ENCODE peak calls at places on chromosomes 2 and 18, in eight cellular contexts. K is HS-5; A is heart left ventricle; V is Kasumi-1; Z is fibroblast of lung; O is GM12865; H is fibroblast of the aortic adventitia; W is stimulated activated CD4-positive, alpha-beta T cell treated with anti-CD3 and anti-CD28 coated beads, Interleukin-12 subunit alpha, Interleukin-12 subunit beta, amount 100 ng/mL, for 48 hours. I is an unnamed sample.

GRCh38 chr2:46796843-46797625 is 118.6 kb downstream of the MCFD2 start:
- DNase-seq in K (no peak), A (no peak), V (no peak), Z (no peak), O (no peak), H (no peak), W (no peak), I (no peak)

GRCh38 chr2:152243723-152244122 is 68.2 kb upstream of the STAM2 start:
- DNase-seq in K (no peak), A (no peak), V (no peak), Z (no peak), O (no peak), H (no peak), W (no peak), I (no peak)

GRCh38 chr2:46561731-46562450 is 82.5 kb downstream of the TMEM247 start:
- DNase-seq in K (no peak), A (no peak), V (no peak), Z (no peak), O (no peak), H (peak; percentile 34), W (no peak), I (no peak)

GRCh38 chr2:182447843-182448242 is 21.0 kb upstream of the PDE1A start:
- DNase-seq in K (no peak), A (no peak), V (no peak), Z (peak; percentile 81), O (no peak), H (peak; percentile 84), W (no peak), I (peak; percentile 6)

GRCh38 chr2:24972315-24972958 is 682 bp upstream of the DNAJC27 start:
- DNase-seq in K (peak; percentile 13), A (peak; percentile 43), V (peak; percentile 42), Z (peak; percentile 36), O (peak; percentile 57), H (peak; percentile 36), W (peak; percentile 7), I (no peak)

GRCh38 chr2:35125871-35126270 is 1229.7 kb upstream of the CRIM1 start:
- DNase-seq in K (no peak), A (no peak), V (no peak), Z (no peak), O (no peak), H (no peak), W (no peak), I (no peak)

GRCh38 chr2:47346107-47346506 is 56.8 kb upstream of the MSH2 start:
- DNase-seq in K (no peak), A (no peak), V (no peak), Z (no peak), O (no peak), H (no peak), W (no peak), I (no peak)

GRCh38 chr2:168247341-168248305 is at the start of gene STK39:
- DNase-seq in K (no peak), A (peak; percentile 83), V (peak; percentile 82), Z (peak; percentile 80), O (peak; percentile 69), H (peak; percentile 65), W (peak; percentile 70), I (peak; percentile 80)

GRCh38 chr2:2827237-2827636 is 496.2 kb upstream of the MYT1L start:
- DNase-seq in K (no peak), A (no peak), V (no peak), Z (no peak), O (no peak), H (no peak), W (no peak), I (no peak)

GRCh38 chr2:150578481-150578880 is 91.0 kb upstream of the RND3 start:
- DNase-seq in K (no peak), A (no peak), V (no peak), Z (no peak), O (no peak), H (no peak), W (no peak), I (no peak)

GRCh38 chr2:120472891-120473309 is 127.0 kb downstream of the INHBB start:
- DNase-seq in K (no peak), A (no peak), V (no peak), Z (no peak), O (no peak), H (no peak), W (no peak), I (no peak)

GRCh38 chr2:9532421-9532820 is 23.2 kb downstream of the ADAM17 start:
- DNase-seq in K (no peak), A (no peak), V (no peak), Z (peak; percentile 36), O (no peak), H (no peak), W (no peak), I (no peak)

GRCh38 chr2:222296311-222296736 is 2.5 kb downstream of the PAX3 start:
- DNase-seq in K (no peak), A (no peak), V (no peak), Z (peak; percentile 26), O (no peak), H (no peak), W (no peak), I (no peak)

GRCh38 chr18:72692086-72692485 is 147.9 kb upstream of the CBLN2 start:
- DNase-seq in K (no peak), A (no peak), V (no peak), Z (no peak), O (no peak), H (no peak), W (no peak), I (no peak)

GRCh38 chr2:234580686-234581085 is 83.8 kb upstream of the ARL4C start:
- DNase-seq in K (no peak), A (no peak), V (no peak), Z (peak; percentile 45), O (no peak), H (no peak), W (no peak), I (no peak)

GRCh38 chr2:12769492-12770105 is 52.9 kb downstream of the TRIB2 start:
- DNase-seq in K (no peak), A (peak; percentile 70), V (peak; percentile 71), Z (no peak), O (no peak), H (peak; percentile 50), W (no peak), I (peak; percentile 62)

GRCh38 chr2:147689510-147689909 is 155.3 kb upstream of the ACVR2A start:
- DNase-seq in K (no peak), A (no peak), V (peak; percentile 96), Z (no peak), O (peak; percentile 79), H (no peak), W (no peak), I (no peak)

GRCh38 chr2:219124379-219125110 is 36.1 kb downstream of the NHEJ1 start:
- DNase-seq in K (no peak), A (no peak), V (no peak), Z (peak; percentile 66), O (no peak), H (peak; percentile 74), W (no peak), I (no peak)

GRCh38 chr2:148875387-148876051 is 492 bp downstream of the KIF5C start:
- DNase-seq in K (no peak), A (no peak), V (no peak), Z (no peak), O (no peak), H (no peak), W (no peak), I (no peak)

GRCh38 chr18:63511285-63511684 is 30.9 kb upstream of the SERPINB12 start:
- DNase-seq in K (no peak), A (no peak), V (peak; percentile 63), Z (peak; percentile 34), O (peak; percentile 22), H (peak; percentile 55), W (no peak), I (peak; percentile 32)

GRCh38 chr2:96923810-96924774 is 54.2 kb upstream of the SEMA4C start:
- DNase-seq in K (no peak), A (no peak), V (no peak), Z (no peak), O (no peak), H (no peak), W (no peak), I (no peak)

GRCh38 chr2:122028371-122029102 is 273.1 kb downstream of the TSN start:
- DNase-seq in K (peak; percentile 90), A (no peak), V (no peak), Z (peak; percentile 94), O (no peak), H (peak; percentile 88), W (no peak), I (peak; percentile 72)

GRCh38 chr2:197159681-197160211 is 150.8 kb downstream of the ANKRD44 start:
- DNase-seq in K (peak; percentile 59), A (no peak), V (no peak), Z (peak; percentile 87), O (peak; percentile 51), H (peak; percentile 65), W (peak; percentile 17), I (no peak)

GRCh38 chr2:37676274-37676673 is 4.8 kb upstream of the CDC42EP3 start:
- DNase-seq in K (no peak), A (no peak), V (no peak), Z (peak; percentile 84), O (no peak), H (peak; percentile 50), W (no peak), I (no peak)

GRCh38 chr18:59219672-59220163 is at the start of gene GRP:
- DNase-seq in K (no peak), A (no peak), V (no peak), Z (no peak), O (no peak), H (no peak), W (no peak), I (no peak)

I was measured in AG08395.